ENCODE peak calls at places on chromosome 12, in ten cellular contexts. One of them, this sample, is unnamed.

GRCh38 chr12:109531411-109531810 is 41.9 kb downstream of the MMAB start:
- DNase-seq in fibroblast of pulmonary artery: no peak
- DNase-seq in GM12878: no peak
- DNase-seq in neural progenitor cell: no peak
- DNase-seq in PC-3: no peak
- DNase-seq in transverse colon: no peak
- DNase-seq in A673: no peak
- DNase-seq in dorsolateral prefrontal cortex: no peak
- DNase-seq in tibial artery: no peak
- DNase-seq in bronchial epithelial cell: no peak
- DNase-seq in this sample: no peak

GRCh38 chr12:47885012-47885501 is 19.7 kb downstream of the VDR start:
- DNase-seq in fibroblast of pulmonary artery: no peak
- DNase-seq in GM12878: peak
- DNase-seq in neural progenitor cell: no peak
- DNase-seq in PC-3: no peak
- DNase-seq in transverse colon: no peak
- DNase-seq in A673: no peak
- DNase-seq in dorsolateral prefrontal cortex: no peak
- DNase-seq in tibial artery: no peak
- DNase-seq in bronchial epithelial cell: no peak
- DNase-seq in this sample: peak

GRCh38 chr12:3692616-3693365 is 60.1 kb downstream of the CRACR2A start:
- DNase-seq in fibroblast of pulmonary artery: no peak
- DNase-seq in GM12878: no peak
- DNase-seq in neural progenitor cell: no peak
- DNase-seq in PC-3: no peak
- DNase-seq in transverse colon: no peak
- DNase-seq in A673: no peak
- DNase-seq in dorsolateral prefrontal cortex: no peak
- DNase-seq in tibial artery: no peak
- DNase-seq in bronchial epithelial cell: no peak
- DNase-seq in this sample: no peak

GRCh38 chr12:15700595-15700994 is 88.6 kb downstream of the EPS8 start:
- DNase-seq in fibroblast of pulmonary artery: peak
- DNase-seq in GM12878: peak
- DNase-seq in neural progenitor cell: no peak
- DNase-seq in PC-3: peak
- DNase-seq in transverse colon: no peak
- DNase-seq in A673: peak
- DNase-seq in dorsolateral prefrontal cortex: no peak
- DNase-seq in tibial artery: no peak
- DNase-seq in bronchial epithelial cell: peak
- DNase-seq in this sample: peak

GRCh38 chr12:129615001-129615400 is 288.8 kb downstream of the TMEM132D start:
- DNase-seq in fibroblast of pulmonary artery: no peak
- DNase-seq in GM12878: no peak
- DNase-seq in neural progenitor cell: no peak
- DNase-seq in PC-3: no peak
- DNase-seq in transverse colon: no peak
- DNase-seq in A673: no peak
- DNase-seq in dorsolateral prefrontal cortex: no peak
- DNase-seq in tibial artery: no peak
- DNase-seq in bronchial epithelial cell: no peak
- DNase-seq in this sample: no peak

GRCh38 chr12:27246774-27247173 is 2.7 kb downstream of the STK38L start:
- DNase-seq in fibroblast of pulmonary artery: peak
- DNase-seq in GM12878: no peak
- DNase-seq in neural progenitor cell: no peak
- DNase-seq in PC-3: no peak
- DNase-seq in transverse colon: no peak
- DNase-seq in A673: no peak
- DNase-seq in dorsolateral prefrontal cortex: no peak
- DNase-seq in tibial artery: no peak
- DNase-seq in bronchial epithelial cell: peak
- DNase-seq in this sample: no peak

GRCh38 chr12:57781241-57781640 is 1.3 kb upstream of the TSFM start:
- DNase-seq in fibroblast of pulmonary artery: no peak
- DNase-seq in GM12878: no peak
- DNase-seq in neural progenitor cell: no peak
- DNase-seq in PC-3: no peak
- DNase-seq in transverse colon: no peak
- DNase-seq in A673: no peak
- DNase-seq in dorsolateral prefrontal cortex: no peak
- DNase-seq in tibial artery: no peak
- DNase-seq in bronchial epithelial cell: no peak
- DNase-seq in this sample: peak

GRCh38 chr12:52540531-52540930 is 12.4 kb downstream of the KRT71 start:
- DNase-seq in fibroblast of pulmonary artery: no peak
- DNase-seq in GM12878: no peak
- DNase-seq in neural progenitor cell: no peak
- DNase-seq in PC-3: no peak
- DNase-seq in transverse colon: no peak
- DNase-seq in A673: no peak
- DNase-seq in dorsolateral prefrontal cortex: no peak
- DNase-seq in tibial artery: no peak
- DNase-seq in bronchial epithelial cell: no peak
- DNase-seq in this sample: no peak

GRCh38 chr12:50556273-50556672 is 51.5 kb downstream of the DIP2B start:
- DNase-seq in fibroblast of pulmonary artery: no peak
- DNase-seq in GM12878: no peak
- DNase-seq in neural progenitor cell: no peak
- DNase-seq in PC-3: peak
- DNase-seq in transverse colon: no peak
- DNase-seq in A673: no peak
- DNase-seq in dorsolateral prefrontal cortex: no peak
- DNase-seq in tibial artery: no peak
- DNase-seq in bronchial epithelial cell: no peak
- DNase-seq in this sample: no peak

GRCh38 chr12:56082967-56083366 is 3.0 kb downstream of the ERBB3 start:
- DNase-seq in fibroblast of pulmonary artery: no peak
- DNase-seq in GM12878: no peak
- DNase-seq in neural progenitor cell: no peak
- DNase-seq in PC-3: no peak
- DNase-seq in transverse colon: no peak
- DNase-seq in A673: no peak
- DNase-seq in dorsolateral prefrontal cortex: peak
- DNase-seq in tibial artery: no peak
- DNase-seq in bronchial epithelial cell: no peak
- DNase-seq in this sample: no peak

GRCh38 chr12:116520225-116520624 is 39.0 kb upstream of the MAP1LC3B2 start:
- DNase-seq in fibroblast of pulmonary artery: no peak
- DNase-seq in GM12878: no peak
- DNase-seq in neural progenitor cell: no peak
- DNase-seq in PC-3: no peak
- DNase-seq in transverse colon: no peak
- DNase-seq in A673: no peak
- DNase-seq in dorsolateral prefrontal cortex: no peak
- DNase-seq in tibial artery: no peak
- DNase-seq in bronchial epithelial cell: no peak
- DNase-seq in this sample: no peak

GRCh38 chr12:110791589-110791988 is 48.9 kb upstream of the PPP1CC start:
- DNase-seq in fibroblast of pulmonary artery: no peak
- DNase-seq in GM12878: peak
- DNase-seq in neural progenitor cell: no peak
- DNase-seq in PC-3: no peak
- DNase-seq in transverse colon: no peak
- DNase-seq in A673: no peak
- DNase-seq in dorsolateral prefrontal cortex: no peak
- DNase-seq in tibial artery: no peak
- DNase-seq in bronchial epithelial cell: peak
- DNase-seq in this sample: no peak

GRCh38 chr12:9798008-9798619 is 29.2 kb upstream of the KLRF1 start:
- DNase-seq in fibroblast of pulmonary artery: peak
- DNase-seq in GM12878: peak
- DNase-seq in neural progenitor cell: peak
- DNase-seq in PC-3: peak
- DNase-seq in transverse colon: peak
- DNase-seq in A673: peak
- DNase-seq in dorsolateral prefrontal cortex: no peak
- DNase-seq in tibial artery: no peak
- DNase-seq in bronchial epithelial cell: peak
- DNase-seq in this sample: peak

GRCh38 chr12:114656906-114657596 is 26.9 kb downstream of the TBX3 start:
- DNase-seq in fibroblast of pulmonary artery: no peak
- DNase-seq in GM12878: no peak
- DNase-seq in neural progenitor cell: peak
- DNase-seq in PC-3: no peak
- DNase-seq in transverse colon: no peak
- DNase-seq in A673: no peak
- DNase-seq in dorsolateral prefrontal cortex: no peak
- DNase-seq in tibial artery: no peak
- DNase-seq in bronchial epithelial cell: no peak
- DNase-seq in this sample: no peak

GRCh38 chr12:114221136-114221838 is 184.7 kb downstream of the TBX5 start:
- DNase-seq in fibroblast of pulmonary artery: peak
- DNase-seq in GM12878: no peak
- DNase-seq in neural progenitor cell: no peak
- DNase-seq in PC-3: no peak
- DNase-seq in transverse colon: no peak
- DNase-seq in A673: no peak
- DNase-seq in dorsolateral prefrontal cortex: no peak
- DNase-seq in tibial artery: no peak
- DNase-seq in bronchial epithelial cell: no peak
- DNase-seq in this sample: no peak

GRCh38 chr12:1488908-1489381 is 105.4 kb downstream of the FBXL14 start:
- DNase-seq in fibroblast of pulmonary artery: peak
- DNase-seq in GM12878: no peak
- DNase-seq in neural progenitor cell: peak
- DNase-seq in PC-3: no peak
- DNase-seq in transverse colon: no peak
- DNase-seq in A673: peak
- DNase-seq in dorsolateral prefrontal cortex: no peak
- DNase-seq in tibial artery: no peak
- DNase-seq in bronchial epithelial cell: no peak
- DNase-seq in this sample: peak

GRCh38 chr12:49058366-49059062 is 2.1 kb downstream of the KMT2D start:
- DNase-seq in fibroblast of pulmonary artery: no peak
- DNase-seq in GM12878: no peak
- DNase-seq in neural progenitor cell: peak
- DNase-seq in PC-3: no peak
- DNase-seq in transverse colon: no peak
- DNase-seq in A673: no peak
- DNase-seq in dorsolateral prefrontal cortex: no peak
- DNase-seq in tibial artery: no peak
- DNase-seq in bronchial epithelial cell: no peak
- DNase-seq in this sample: no peak

GRCh38 chr12:31915442-31915841 is 43.8 kb upstream of the RESF1 start:
- DNase-seq in fibroblast of pulmonary artery: no peak
- DNase-seq in GM12878: no peak
- DNase-seq in neural progenitor cell: no peak
- DNase-seq in PC-3: no peak
- DNase-seq in transverse colon: no peak
- DNase-seq in A673: no peak
- DNase-seq in dorsolateral prefrontal cortex: no peak
- DNase-seq in tibial artery: no peak
- DNase-seq in bronchial epithelial cell: no peak
- DNase-seq in this sample: no peak

DNA sequence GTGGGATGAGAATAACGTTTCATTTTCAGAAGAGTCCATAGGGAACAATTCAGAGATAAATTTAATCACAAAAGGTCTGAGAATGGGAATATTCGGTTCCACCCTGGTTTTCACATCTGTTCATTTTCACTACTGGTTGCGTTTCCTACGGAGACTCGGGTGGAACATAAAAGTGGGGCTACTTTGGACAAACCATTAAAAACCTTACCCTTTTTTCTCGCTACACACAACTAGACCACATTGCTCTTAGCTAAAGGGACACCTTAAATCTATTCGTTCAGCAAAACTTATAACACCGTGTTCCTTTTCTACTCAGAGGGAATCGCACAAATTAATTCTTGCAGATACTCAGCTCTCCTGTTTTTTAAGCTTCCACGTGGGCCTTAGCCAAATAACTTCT is 1.0 kb upstream of the SUDS3 start:
- DNase-seq in fibroblast of pulmonary artery: no peak
- DNase-seq in GM12878: no peak
- DNase-seq in neural progenitor cell: no peak
- DNase-seq in PC-3: no peak
- DNase-seq in transverse colon: no peak
- DNase-seq in A673: no peak
- DNase-seq in dorsolateral prefrontal cortex: no peak
- DNase-seq in tibial artery: no peak
- DNase-seq in bronchial epithelial cell: no peak
- DNase-seq in this sample: no peak
- H3K4me3 ChIP-seq in fibroblast of pulmonary artery: no peak
- H3K4me3 ChIP-seq in GM12878: no peak
- H3K4me3 ChIP-seq in neural progenitor cell: no peak
- H3K4me3 ChIP-seq in PC-3: peak
- H3K4me3 ChIP-seq in transverse colon: no peak
- H3K4me3 ChIP-seq in A673: no peak
- H3K4me3 ChIP-seq in dorsolateral prefrontal cortex: peak
- H3K4me3 ChIP-seq in tibial artery: peak
- H3K4me3 ChIP-seq in bronchial epithelial cell: no peak
- H3K4me3 ChIP-seq in this sample: peak

DNA sequence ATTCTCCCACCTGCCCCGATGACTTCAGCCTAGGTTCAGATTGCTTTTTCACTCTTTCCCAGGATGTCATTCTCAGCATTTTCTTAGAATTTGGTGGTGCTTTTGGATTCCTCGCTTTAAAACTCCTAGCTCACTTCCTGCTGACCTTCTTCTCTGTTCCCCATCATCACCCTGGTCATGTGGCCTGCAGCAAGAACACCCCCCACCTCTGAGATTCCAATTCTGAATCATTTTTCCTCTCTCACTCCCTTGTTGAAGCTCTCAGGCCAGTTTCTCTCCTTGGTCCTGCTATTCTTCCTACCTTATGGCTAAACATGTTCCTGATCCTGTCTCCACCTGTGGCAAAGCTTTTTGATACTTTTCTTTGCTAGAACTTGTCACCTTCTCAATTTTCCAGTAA is 233.5 kb downstream of the MON2 start:
- DNase-seq in fibroblast of pulmonary artery: peak
- DNase-seq in GM12878: no peak
- DNase-seq in neural progenitor cell: no peak
- DNase-seq in PC-3: no peak
- DNase-seq in transverse colon: no peak
- DNase-seq in A673: no peak
- DNase-seq in dorsolateral prefrontal cortex: no peak
- DNase-seq in tibial artery: no peak
- DNase-seq in bronchial epithelial cell: no peak
- DNase-seq in this sample: no peak
- TF ChIP-seq CTCF in fibroblast of pulmonary artery: no peak
- TF ChIP-seq CTCF in GM12878: no peak
- TF ChIP-seq CTCF in neural progenitor cell: no peak
- TF ChIP-seq CTCF in PC-3: no peak
- TF ChIP-seq CTCF in transverse colon: no peak
- TF ChIP-seq CTCF in A673: no peak
- TF ChIP-seq CTCF in dorsolateral prefrontal cortex: no peak
- TF ChIP-seq CTCF in tibial artery: no peak
- TF ChIP-seq CTCF in bronchial epithelial cell: no peak
- TF ChIP-seq CTCF in this sample: no peak

GRCh38 chr12:122420471-122421262 is 1.8 kb downstream of the CLIP1 start:
- DNase-seq in fibroblast of pulmonary artery: no peak
- DNase-seq in GM12878: no peak
- DNase-seq in neural progenitor cell: no peak
- DNase-seq in PC-3: no peak
- DNase-seq in transverse colon: no peak
- DNase-seq in A673: no peak
- DNase-seq in dorsolateral prefrontal cortex: no peak
- DNase-seq in tibial artery: no peak
- DNase-seq in bronchial epithelial cell: no peak
- DNase-seq in this sample: no peak
- H3K4me3 ChIP-seq in fibroblast of pulmonary artery: peak
- H3K4me3 ChIP-seq in GM12878: peak
- H3K4me3 ChIP-seq in neural progenitor cell: peak
- H3K4me3 ChIP-seq in PC-3: peak
- H3K4me3 ChIP-seq in transverse colon: no peak
- H3K4me3 ChIP-seq in A673: peak
- H3K4me3 ChIP-seq in dorsolateral prefrontal cortex: peak
- H3K4me3 ChIP-seq in tibial artery: peak
- H3K4me3 ChIP-seq in bronchial epithelial cell: peak
- H3K4me3 ChIP-seq in this sample: peak

GRCh38 chr12:87185367-87185766 is 843.8 kb downstream of the C12orf50 start:
- DNase-seq in fibroblast of pulmonary artery: no peak
- DNase-seq in GM12878: no peak
- DNase-seq in neural progenitor cell: no peak
- DNase-seq in PC-3: no peak
- DNase-seq in transverse colon: no peak
- DNase-seq in A673: no peak
- DNase-seq in dorsolateral prefrontal cortex: no peak
- DNase-seq in tibial artery: no peak
- DNase-seq in bronchial epithelial cell: no peak
- DNase-seq in this sample: no peak
- TF ChIP-seq CTCF in fibroblast of pulmonary artery: no peak
- TF ChIP-seq CTCF in GM12878: no peak
- TF ChIP-seq CTCF in neural progenitor cell: no peak
- TF ChIP-seq CTCF in PC-3: no peak
- TF ChIP-seq CTCF in transverse colon: no peak
- TF ChIP-seq CTCF in A673: no peak
- TF ChIP-seq CTCF in dorsolateral prefrontal cortex: no peak
- TF ChIP-seq CTCF in tibial artery: no peak
- TF ChIP-seq CTCF in bronchial epithelial cell: no peak
- TF ChIP-seq CTCF in this sample: no peak

This sample was measured in NB4.